ENCODE peak calls at places on chromosomes 2 and 18, in eight cellular contexts. L is IMR-90, T is astrocyte of the hippocampus, V is iris pigment epithelial cell, F is tibial artery, Y is COR-L47, D is NCI-H460, J is keratinocyte. A is an unnamed sample.

GRCh38 chr2:60766283-60766682 is 10.2 kb downstream of the PAPOLG start:
- DNase-seq in L (no peak), Y (no peak), J (no peak), V (no peak), T (no peak), F (no peak), D (no peak), A (no peak)

GRCh38 chr2:69902213-69902922 is 8.6 kb downstream of the SNRNP27 start:
- DNase-seq in T (no peak), D (no peak), V (no peak), F (no peak), J (no peak), Y (no peak), L (no peak), A (no peak)

GRCh38 chr2:160224060-160224459 is 24.0 kb upstream of the ITGB6 start:
- DNase-seq in T (peak; percentile 92), F (no peak), D (peak; percentile 58), L (peak; percentile 98), Y (no peak), V (peak; percentile 98), J (peak; percentile 89), A (peak; percentile 99)

GRCh38 chr18:35344736-35345459 is 678 bp upstream of the ZNF24 start:
- DNase-seq in Y (no peak), V (peak; percentile 49), L (no peak), F (no peak), J (no peak), T (no peak), D (no peak), A (peak; percentile 1)

GRCh38 chr18:69785466-69785865 is 162.2 kb downstream of the CD226 start:
- DNase-seq in L (peak; percentile 25), F (no peak), D (no peak), T (peak; percentile 59), V (peak; percentile 54), Y (no peak), J (no peak), A (no peak)

GRCh38 chr2:21822505-21822904 is 698.7 kb downstream of the TDRD15 start:
- DNase-seq in Y (no peak), L (no peak), T (no peak), F (no peak), V (no peak), D (no peak), J (no peak), A (no peak)

GRCh38 chr2:159982842-159983785 is 79.3 kb downstream of the PLA2R1 start:
- DNase-seq in J (no peak), D (no peak), Y (no peak), T (peak; percentile 63), V (peak; percentile 75), F (no peak), L (peak; percentile 48), A (no peak)

GRCh38 chr2:167271941-167272340 is 383.7 kb downstream of the XIRP2 start:
- DNase-seq in T (peak; percentile 50), J (no peak), V (peak; percentile 17), Y (no peak), F (no peak), D (no peak), L (no peak), A (no peak)

GRCh38 chr2:16324544-16324937 is 341.1 kb downstream of the CYRIA start:
- DNase-seq in Y (no peak), J (no peak), D (no peak), L (no peak), F (no peak), V (no peak), T (no peak), A (no peak)

GRCh38 chr2:28108143-28108542 is 217.6 kb downstream of the BABAM2 start:
- DNase-seq in Y (no peak), F (no peak), D (no peak), T (no peak), J (no peak), L (no peak), V (no peak), A (no peak)

GRCh38 chr2:152336854-152337510 is 2.0 kb downstream of the FMNL2 start:
- DNase-seq in L (peak; percentile 53), J (no peak), V (peak; percentile 67), D (no peak), T (peak; percentile 69), F (peak; percentile 32), Y (no peak), A (peak; percentile 57)

GRCh38 chr18:29879763-29880162 is 1162.8 kb downstream of the DSC3 start:
- DNase-seq in V (no peak), D (no peak), F (no peak), J (no peak), L (no peak), Y (no peak), T (no peak), A (no peak)

GRCh38 chr2:124663293-124663997 is 638.4 kb downstream of the CNTNAP5 start:
- DNase-seq in F (no peak), J (no peak), D (no peak), L (no peak), V (no peak), T (no peak), Y (no peak), A (no peak)

GRCh38 chr2:99818842-99819241 is 323.5 kb downstream of the AFF3 start:
- DNase-seq in V (peak; percentile 44), L (peak; percentile 47), T (peak; percentile 32), D (no peak), Y (peak; percentile 45), F (no peak), J (no peak), A (peak; percentile 36)

GRCh38 chr2:174561283-174562275 is 36.0 kb downstream of the WIPF1 start:
- DNase-seq in V (peak; percentile 38), J (no peak), D (no peak), T (peak; percentile 89), L (peak; percentile 66), F (peak; percentile 64), Y (no peak), A (no peak)

GRCh38 chr2:234670052-234670451 is 173.2 kb upstream of the ARL4C start:
- DNase-seq in T (peak; percentile 67), F (no peak), D (no peak), L (peak; percentile 94), V (peak; percentile 95), J (peak; percentile 56), Y (no peak), A (peak; percentile 87)

GRCh38 chr18:54742654-54743053 is 85.6 kb upstream of the RAB27B start:
- DNase-seq in D (no peak), T (peak; percentile 93), J (no peak), Y (no peak), F (peak; percentile 62), V (peak; percentile 99), L (peak; percentile 99), A (peak; percentile 97)

GRCh38 chr2:71849111-71849510 is 298.6 kb downstream of the CYP26B1 start:
- DNase-seq in F (no peak), J (no peak), T (no peak), L (no peak), V (no peak), Y (no peak), D (no peak), A (no peak)

GRCh38 chr2:199932312-199932855 is 21.3 kb downstream of the C2orf69 start:
- DNase-seq in D (no peak), T (peak; percentile 72), J (no peak), V (no peak), Y (no peak), L (no peak), F (no peak), A (peak; percentile 82)

GRCh38 chr18:55844373-55844772 is 256.4 kb upstream of the TCF4 start:
- DNase-seq in V (peak; percentile 49), J (no peak), D (no peak), Y (no peak), L (peak; percentile 37), T (no peak), F (no peak), A (no peak)

GRCh38 chr2:70087703-70088507 is 628 bp downstream of the PCBP1 start:
- DNase-seq in F (no peak), T (peak; percentile 76), D (peak; percentile 44), J (peak; percentile 35), V (peak; percentile 58), L (peak; percentile 58), Y (peak; percentile 35), A (peak; percentile 60)

GRCh38 chr18:77059294-77059916 is 73.2 kb downstream of the MBP start:
- DNase-seq in F (peak; percentile 61), D (peak; percentile 48), Y (peak; percentile 67), T (peak; percentile 66), J (no peak), L (peak; percentile 76), V (peak; percentile 85), A (peak; percentile 68)

GRCh38 chr18:75659535-75660023 is 232.1 kb upstream of the SMIM21 start:
- DNase-seq in F (no peak), V (no peak), D (no peak), J (no peak), Y (no peak), T (no peak), L (no peak), A (no peak)

GRCh38 chr2:39368376-39368775 is 68.7 kb downstream of the MAP4K3 start:
- DNase-seq in D (no peak), L (no peak), F (no peak), T (no peak), V (no peak), J (no peak), Y (no peak), A (no peak)

GRCh38 chr2:26430826-26431225 is 29.1 kb downstream of the DRC1 start:
- DNase-seq in F (no peak), V (peak; percentile 64), T (peak; percentile 17), D (no peak), Y (no peak), J (no peak), L (peak; percentile 41), A (no peak)

GRCh38 chr2:60759654-60760053 is 3.6 kb downstream of the PAPOLG start:
- DNase-seq in V (no peak), L (no peak), J (no peak), D (no peak), Y (peak; percentile 90), T (peak; percentile 54), F (no peak), A (no peak)

GRCh38 chr2:224946911-224947310 is 95.4 kb downstream of the DOCK10 start:
- DNase-seq in F (no peak), J (no peak), V (peak; percentile 86), T (no peak), Y (no peak), L (peak; percentile 92), D (no peak), A (peak; percentile 84)

GRCh38 chr2:147863835-147864234 is 19.0 kb downstream of the ACVR2A start:
- DNase-seq in D (no peak), T (no peak), J (no peak), L (no peak), V (peak; percentile 31), Y (no peak), F (no peak), A (no peak)

GRCh38 chr2:212424090-212424489 is 114.5 kb downstream of the ERBB4 start:
- DNase-seq in D (no peak), J (peak; percentile 4), Y (no peak), T (no peak), L (no peak), V (peak; percentile 17), F (no peak), A (no peak)

GRCh38 chr2:120552800-120553471 is 182.7 kb upstream of the GLI2 start:
- DNase-seq in J (peak; percentile 23), Y (no peak), T (peak; percentile 77), L (peak; percentile 23), V (peak; percentile 61), F (peak; percentile 75), D (peak; percentile 70), A (peak; percentile 28)

GRCh38 chr2:186737737-186738508 is 44.1 kb downstream of the FAM171B start:
- DNase-seq in L (no peak), Y (no peak), V (no peak), T (no peak), D (no peak), J (no peak), F (no peak), A (no peak)

GRCh38 chr2:159758686-159759085 is 39.3 kb downstream of the CD302 start:
- DNase-seq in Y (no peak), J (no peak), D (no peak), L (no peak), F (no peak), T (peak; percentile 26), V (peak; percentile 42), A (no peak)

GRCh38 chr2:98396745-98397355 is 47.8 kb upstream of the INPP4A start:
- DNase-seq in L (no peak), V (no peak), J (no peak), Y (no peak), D (no peak), F (no peak), T (no peak), A (no peak)

GRCh38 chr2:43482974-43483373 is 112.9 kb downstream of the THADA start:
- DNase-seq in V (peak; percentile 80), L (peak; percentile 36), Y (no peak), D (no peak), J (no peak), T (peak; percentile 48), F (no peak), A (peak; percentile 40)

A was measured in RPMI7951.